ENCODE peak calls at places on chromosome 22, in five cellular contexts. One of them, this sample, is unnamed.
A peak's percentile ranks its signal among the peaks of the same experiment; 100 is the strongest.

GRCh38 chr22:29136715-29137700 is 64.2 kb downstream of the KREMEN1 start:
- DNase-seq in trophoblast cell: no peak
- DNase-seq in neuronal stem cell: no peak
- DNase-seq in mesenchymal stem cell: no peak
- DNase-seq in H1: no peak
- DNase-seq in this sample: no peak

GRCh38 chr22:27113211-27114030 is 456.0 kb downstream of the MIAT start:
- DNase-seq in trophoblast cell: peak; percentile 48
- DNase-seq in neuronal stem cell: no peak
- DNase-seq in mesenchymal stem cell: peak; percentile 99
- DNase-seq in H1: no peak
- DNase-seq in this sample: no peak

GRCh38 chr22:31344369-31345330 is 1.5 kb downstream of the PATZ1 start:
- DNase-seq in trophoblast cell: peak; percentile 50
- DNase-seq in neuronal stem cell: peak; percentile 18
- DNase-seq in mesenchymal stem cell: peak; percentile 52
- DNase-seq in H1: no peak
- DNase-seq in this sample: peak; percentile 41

GRCh38 chr22:39583066-39583667 is 12.6 kb downstream of the CACNA1I start:
- DNase-seq in trophoblast cell: no peak
- DNase-seq in neuronal stem cell: no peak
- DNase-seq in mesenchymal stem cell: no peak
- DNase-seq in H1: no peak
- DNase-seq in this sample: no peak

GRCh38 chr22:21865041-21865440 is 2.4 kb downstream of the MAPK1 start:
- DNase-seq in trophoblast cell: peak; percentile 49
- DNase-seq in neuronal stem cell: no peak
- DNase-seq in mesenchymal stem cell: peak; percentile 77
- DNase-seq in H1: no peak
- DNase-seq in this sample: no peak

GRCh38 chr22:39923689-39924088 is 22.8 kb downstream of the GRAP2 start:
- DNase-seq in trophoblast cell: no peak
- DNase-seq in neuronal stem cell: no peak
- DNase-seq in mesenchymal stem cell: no peak
- DNase-seq in H1: no peak
- DNase-seq in this sample: no peak

GRCh38 chr22:19411690-19412045 is 19.9 kb downstream of the HIRA start:
- DNase-seq in trophoblast cell: no peak
- DNase-seq in neuronal stem cell: no peak
- DNase-seq in mesenchymal stem cell: no peak
- DNase-seq in H1: no peak
- DNase-seq in this sample: no peak

GRCh38 chr22:19631899-19632670 is 82.2 kb upstream of the SEPTIN5 start:
- DNase-seq in trophoblast cell: peak; percentile 26
- DNase-seq in neuronal stem cell: peak; percentile 31
- DNase-seq in mesenchymal stem cell: peak; percentile 36
- DNase-seq in H1: no peak
- DNase-seq in this sample: peak; percentile 79

GRCh38 chr22:31921106-31921505 is 23.2 kb upstream of the YWHAH start:
- DNase-seq in trophoblast cell: no peak
- DNase-seq in neuronal stem cell: no peak
- DNase-seq in mesenchymal stem cell: no peak
- DNase-seq in H1: no peak
- DNase-seq in this sample: no peak

GRCh38 chr22:38921126-38921525 is 36.3 kb upstream of the APOBEC3A start:
- DNase-seq in trophoblast cell: no peak
- DNase-seq in neuronal stem cell: no peak
- DNase-seq in mesenchymal stem cell: no peak
- DNase-seq in H1: no peak
- DNase-seq in this sample: no peak

GRCh38 chr22:36369004-36369921 is 18.5 kb downstream of the MYH9 start:
- DNase-seq in trophoblast cell: peak; percentile 91
- DNase-seq in neuronal stem cell: no peak
- DNase-seq in mesenchymal stem cell: peak; percentile 56
- DNase-seq in H1: no peak
- DNase-seq in this sample: no peak

GRCh38 chr22:21778705-21779363 is 43.2 kb upstream of the YPEL1 start:
- DNase-seq in trophoblast cell: peak; percentile 17
- DNase-seq in neuronal stem cell: no peak
- DNase-seq in mesenchymal stem cell: peak; percentile 83
- DNase-seq in H1: no peak
- DNase-seq in this sample: no peak

GRCh38 chr22:50031189-50032091 is 18.9 kb upstream of the IL17REL start:
- DNase-seq in trophoblast cell: no peak
- DNase-seq in neuronal stem cell: no peak
- DNase-seq in mesenchymal stem cell: no peak
- DNase-seq in H1: no peak
- DNase-seq in this sample: no peak

GRCh38 chr22:32880906-32881596 is 79.5 kb downstream of the TIMP3 start:
- DNase-seq in trophoblast cell: no peak
- DNase-seq in neuronal stem cell: no peak
- DNase-seq in mesenchymal stem cell: peak; percentile 82
- DNase-seq in H1: no peak
- DNase-seq in this sample: no peak

GRCh38 chr22:36191106-36191836 is 10.3 kb downstream of the APOL4 start:
- DNase-seq in trophoblast cell: no peak
- DNase-seq in neuronal stem cell: no peak
- DNase-seq in mesenchymal stem cell: no peak
- DNase-seq in H1: no peak
- DNase-seq in this sample: no peak

GRCh38 chr22:49670610-49671330 is 156.9 kb downstream of the BRD1 start:
- DNase-seq in trophoblast cell: no peak
- DNase-seq in neuronal stem cell: peak; percentile 18
- DNase-seq in mesenchymal stem cell: no peak
- DNase-seq in H1: no peak
- DNase-seq in this sample: peak; percentile 54

GRCh38 chr22:50140615-50141014 is 29.9 kb upstream of the PANX2 start:
- DNase-seq in trophoblast cell: no peak
- DNase-seq in neuronal stem cell: no peak
- DNase-seq in mesenchymal stem cell: peak; percentile 18
- DNase-seq in H1: no peak
- DNase-seq in this sample: no peak

GRCh38 chr22:49748514-49748913 is 79.2 kb downstream of the BRD1 start:
- DNase-seq in trophoblast cell: no peak
- DNase-seq in neuronal stem cell: no peak
- DNase-seq in mesenchymal stem cell: no peak
- DNase-seq in H1: no peak
- DNase-seq in this sample: no peak

GRCh38 chr22:36341640-36342041 is 46.1 kb downstream of the MYH9 start:
- DNase-seq in trophoblast cell: no peak
- DNase-seq in neuronal stem cell: no peak
- DNase-seq in mesenchymal stem cell: no peak
- DNase-seq in H1: no peak
- DNase-seq in this sample: no peak

GRCh38 chr22:20062766-20063083 is 17.3 kb upstream of the DGCR8 start:
- DNase-seq in trophoblast cell: peak; percentile 65
- DNase-seq in neuronal stem cell: no peak
- DNase-seq in mesenchymal stem cell: peak; percentile 47
- DNase-seq in H1: no peak
- DNase-seq in this sample: no peak

GRCh38 chr22:31489632-31490495 is at the start of gene EIF4ENIF1:
- DNase-seq in trophoblast cell: peak; percentile 66
- DNase-seq in neuronal stem cell: peak; percentile 73
- DNase-seq in mesenchymal stem cell: peak; percentile 87
- DNase-seq in H1: no peak
- DNase-seq in this sample: peak; percentile 76

GRCh38 chr22:35728639-35729308 is 11.1 kb downstream of the APOL5 start:
- DNase-seq in trophoblast cell: no peak
- DNase-seq in neuronal stem cell: no peak
- DNase-seq in mesenchymal stem cell: no peak
- DNase-seq in H1: no peak
- DNase-seq in this sample: no peak

GRCh38 chr22:50211147-50211546 is 10.3 kb downstream of the SELENOO start:
- DNase-seq in trophoblast cell: no peak
- DNase-seq in neuronal stem cell: no peak
- DNase-seq in mesenchymal stem cell: no peak
- DNase-seq in H1: no peak
- DNase-seq in this sample: no peak

GRCh38 chr22:36258750-36259619 is 6.1 kb downstream of the APOL1 start:
- DNase-seq in trophoblast cell: no peak
- DNase-seq in neuronal stem cell: peak; percentile 74
- DNase-seq in mesenchymal stem cell: peak; percentile 61
- DNase-seq in H1: no peak
- DNase-seq in this sample: peak; percentile 76

GRCh38 chr22:50061141-50061823 is 3.2 kb upstream of the TTLL8 start:
- DNase-seq in trophoblast cell: no peak
- DNase-seq in neuronal stem cell: no peak
- DNase-seq in mesenchymal stem cell: no peak
- DNase-seq in H1: no peak
- DNase-seq in this sample: no peak

GRCh38 chr22:49663823-49664222 is 163.8 kb downstream of the BRD1 start:
- DNase-seq in trophoblast cell: no peak
- DNase-seq in neuronal stem cell: no peak
- DNase-seq in mesenchymal stem cell: no peak
- DNase-seq in H1: no peak
- DNase-seq in this sample: peak; percentile 14

GRCh38 chr22:26887456-26887855 is 230.1 kb downstream of the MIAT start:
- DNase-seq in trophoblast cell: no peak
- DNase-seq in neuronal stem cell: no peak
- DNase-seq in mesenchymal stem cell: peak; percentile 83
- DNase-seq in H1: no peak
- DNase-seq in this sample: no peak

GRCh38 chr22:36077261-36077660 is 48.6 kb upstream of the RBFOX2 start:
- DNase-seq in trophoblast cell: peak; percentile 75
- DNase-seq in neuronal stem cell: no peak
- DNase-seq in mesenchymal stem cell: no peak
- DNase-seq in H1: no peak
- DNase-seq in this sample: no peak

GRCh38 chr22:26828311-26828710 is 170.9 kb downstream of the MIAT start:
- DNase-seq in trophoblast cell: no peak
- DNase-seq in neuronal stem cell: no peak
- DNase-seq in mesenchymal stem cell: no peak
- DNase-seq in H1: no peak
- DNase-seq in this sample: no peak

GRCh38 chr22:46023558-46023981 is 46.6 kb upstream of the WNT7B start:
- DNase-seq in trophoblast cell: peak; percentile 50
- DNase-seq in neuronal stem cell: no peak
- DNase-seq in mesenchymal stem cell: peak; percentile 81
- DNase-seq in H1: no peak
- DNase-seq in this sample: no peak

GRCh38 chr22:41382098-41382578 is 396 bp downstream of the TEF start:
- DNase-seq in trophoblast cell: peak; percentile 38
- DNase-seq in neuronal stem cell: no peak
- DNase-seq in mesenchymal stem cell: peak; percentile 64
- DNase-seq in H1: no peak
- DNase-seq in this sample: no peak

GRCh38 chr22:36411589-36412258 is 24.0 kb upstream of the MYH9 start:
- DNase-seq in trophoblast cell: no peak
- DNase-seq in neuronal stem cell: no peak
- DNase-seq in mesenchymal stem cell: no peak
- DNase-seq in H1: no peak
- DNase-seq in this sample: no peak

GRCh38 chr22:28994522-28994921 is 67.1 kb downstream of the C22orf31 start:
- DNase-seq in trophoblast cell: no peak
- DNase-seq in neuronal stem cell: no peak
- DNase-seq in mesenchymal stem cell: no peak
- DNase-seq in H1: no peak
- DNase-seq in this sample: no peak

DNA sequence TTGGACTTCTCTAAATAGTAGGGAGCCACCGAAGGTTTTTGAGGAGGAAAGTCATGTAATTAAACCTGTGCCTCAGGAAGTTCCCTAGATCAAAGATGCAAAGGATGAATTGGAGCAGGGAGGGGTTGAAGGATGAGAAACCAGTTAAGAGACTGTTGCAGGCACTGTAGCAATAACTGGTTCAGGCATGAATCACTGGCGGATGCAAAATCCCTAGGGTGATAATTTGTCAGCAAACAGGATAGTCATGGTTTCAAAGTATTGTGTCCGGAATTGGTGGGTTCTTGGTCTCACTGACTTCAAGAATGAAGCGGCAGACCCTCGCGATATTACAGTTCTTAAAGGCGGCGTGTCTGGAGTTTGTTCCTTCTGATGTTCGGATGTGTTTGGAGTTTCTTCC is 19.9 kb downstream of the TRIOBP start:
- DNase-seq in trophoblast cell: peak; percentile 30
- DNase-seq in neuronal stem cell: no peak
- DNase-seq in mesenchymal stem cell: peak; percentile 75
- DNase-seq in H1: no peak
- DNase-seq in this sample: no peak
- H2BK12ac ChIP-seq in trophoblast cell: no peak overlapping the region
- H2BK12ac ChIP-seq in neuronal stem cell: no peak overlapping the region
- H2BK12ac ChIP-seq in mesenchymal stem cell: no peak overlapping the region
- H2BK12ac ChIP-seq in H1: no peak overlapping the region
- H2BK12ac ChIP-seq in this sample: no peak overlapping the region

GRCh38 chr22:25021976-25022711 is 69.6 kb downstream of the KIAA1671 start:
- DNase-seq in trophoblast cell: no peak
- DNase-seq in neuronal stem cell: no peak
- DNase-seq in mesenchymal stem cell: no peak
- DNase-seq in H1: no peak
- DNase-seq in this sample: no peak
- H2BK12ac ChIP-seq in trophoblast cell: no peak overlapping the region
- H2BK12ac ChIP-seq in neuronal stem cell: no peak overlapping the region
- H2BK12ac ChIP-seq in mesenchymal stem cell: no peak overlapping the region
- H2BK12ac ChIP-seq in H1: no peak overlapping the region
- H2BK12ac ChIP-seq in this sample: no peak overlapping the region

DNA sequence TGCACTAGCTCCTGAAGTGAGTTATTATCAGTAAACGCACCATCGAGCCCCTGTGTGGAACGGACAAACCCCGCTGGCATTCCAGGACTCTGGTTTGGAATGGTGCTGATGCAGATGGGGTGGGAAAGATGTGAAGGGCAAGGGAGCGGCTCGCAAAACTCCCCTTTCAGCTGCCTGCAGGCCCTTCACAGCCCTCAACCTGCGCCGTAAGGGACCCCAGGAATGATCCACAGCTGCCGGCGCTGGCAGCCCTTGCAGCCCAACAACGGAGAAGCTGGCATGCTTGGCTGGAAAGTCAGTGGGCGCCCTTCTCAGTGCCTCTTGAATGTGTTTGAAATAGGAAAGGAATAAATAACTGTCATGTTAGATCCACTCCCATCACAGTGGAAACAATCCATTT is 1445.5 kb downstream of the BRD1 start:
- DNase-seq in trophoblast cell: no peak
- DNase-seq in neuronal stem cell: no peak
- DNase-seq in mesenchymal stem cell: no peak
- DNase-seq in H1: no peak
- DNase-seq in this sample: no peak
- H2BK12ac ChIP-seq in trophoblast cell: no peak overlapping the region
- H2BK12ac ChIP-seq in neuronal stem cell: no peak overlapping the region
- H2BK12ac ChIP-seq in mesenchymal stem cell: no peak overlapping the region
- H2BK12ac ChIP-seq in H1: no peak overlapping the region
- H2BK12ac ChIP-seq in this sample: no peak overlapping the region

GRCh38 chr22:48155446-48155845 is 1393.0 kb downstream of the TBC1D22A start:
- DNase-seq in trophoblast cell: no peak
- DNase-seq in neuronal stem cell: no peak
- DNase-seq in mesenchymal stem cell: no peak
- DNase-seq in H1: no peak
- DNase-seq in this sample: no peak
- H2BK12ac ChIP-seq in trophoblast cell: no peak overlapping the region
- H2BK12ac ChIP-seq in neuronal stem cell: no peak overlapping the region
- H2BK12ac ChIP-seq in mesenchymal stem cell: no peak overlapping the region
- H2BK12ac ChIP-seq in H1: no peak overlapping the region
- H2BK12ac ChIP-seq in this sample: no peak overlapping the region

DNA sequence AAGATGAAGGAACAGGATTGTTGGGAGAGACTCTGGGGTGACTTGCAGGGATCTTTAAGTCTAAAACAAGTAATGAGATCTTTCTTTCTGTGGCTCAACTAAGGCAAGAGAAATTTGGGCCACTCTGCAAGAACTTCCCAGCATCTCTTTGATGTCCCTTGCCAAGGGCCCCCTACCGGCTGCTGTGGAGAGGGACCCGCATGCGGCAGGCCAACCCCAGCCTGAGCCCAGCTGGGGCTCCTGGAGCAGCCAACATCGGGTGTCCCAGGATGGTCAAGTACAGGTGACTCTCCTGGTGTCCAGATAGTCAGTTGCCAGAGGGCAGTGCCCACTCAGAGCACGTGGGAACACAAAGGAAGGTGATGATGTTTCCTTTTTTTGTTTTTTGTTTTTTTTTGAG is 363.2 kb downstream of the TBC1D22A start:
- DNase-seq in trophoblast cell: peak; percentile 37
- DNase-seq in neuronal stem cell: no peak
- DNase-seq in mesenchymal stem cell: peak; percentile 6
- DNase-seq in H1: no peak
- DNase-seq in this sample: no peak
- H2BK12ac ChIP-seq in trophoblast cell: no peak overlapping the region
- H2BK12ac ChIP-seq in neuronal stem cell: no peak overlapping the region
- H2BK12ac ChIP-seq in mesenchymal stem cell: no peak overlapping the region
- H2BK12ac ChIP-seq in H1: no peak overlapping the region
- H2BK12ac ChIP-seq in this sample: no peak overlapping the region